ENCODE peak calls at places on chromosomes 13 and 19, in four cellular contexts. V is transverse colon, E is cardiac muscle cell, O is tibial nerve. H is an unnamed sample. For H3K9me3, the result is how much of the 10 kb centered on the place peaks cover.

GRCh38 chr13:21717817-21718216 is 46.9 kb downstream of the FGF9 start:
- DNase-seq in V (no peak), E (no peak), O (no peak), H (no peak)

GRCh38 chr19:17751912-17752273 is 616 bp downstream of the FCHO1 start:
- DNase-seq in V (no peak), E (no peak), O (no peak), H (no peak)

GRCh38 chr19:50005428-50005827 is 19.7 kb downstream of the VRK3 start:
- DNase-seq in V (no peak), E (no peak), O (no peak), H (no peak)

GRCh38 chr19:6070179-6071102 is 39.9 kb downstream of the RFX2 start:
- DNase-seq in V (no peak), E (no peak), O (no peak), H (peak)

GRCh38 chr13:35855531-35856019 is 275.6 kb downstream of the DCLK1 start:
- DNase-seq in V (no peak), E (no peak), O (no peak), H (no peak)

GRCh38 chr13:83879431-83880171 is 2.7 kb downstream of the SLITRK1 start:
- DNase-seq in V (no peak), E (peak), O (no peak), H (no peak)

GRCh38 chr19:7263066-7263465 is 31.1 kb downstream of the INSR start:
- DNase-seq in V (no peak), E (no peak), O (no peak), H (peak)

GRCh38 chr13:80339578-80339840 is 1.4 kb downstream of the SPRY2 start:
- DNase-seq in V (no peak), E (no peak), O (no peak), H (no peak)

GRCh38 chr19:55540619-55541018 is 3.7 kb upstream of the SBK2 start:
- DNase-seq in V (no peak), E (no peak), O (no peak), H (no peak)

GRCh38 chr19:49939721-49940481 is 10.6 kb upstream of the NUP62 start:
- DNase-seq in V (no peak), E (no peak), O (no peak), H (peak)

GRCh38 chr19:805161-805561 is 7.9 kb downstream of the PTBP1 start:
- DNase-seq in V (no peak), E (no peak), O (no peak), H (peak)

GRCh38 chr13:93260591-93260990 is 34.0 kb downstream of the GPC6 start:
- DNase-seq in V (no peak), E (peak), O (no peak), H (no peak)

GRCh38 chr19:48537541-48537940 is 14.4 kb upstream of the SULT2B1 start:
- DNase-seq in V (no peak), E (no peak), O (no peak), H (no peak)

GRCh38 chr13:113976711-113977684 is 3.1 kb upstream of the C13orf46 start:
- DNase-seq in V (no peak), E (peak), O (no peak), H (peak)

GRCh38 chr13:65553328-65553727 is 1676.8 kb downstream of the PCDH9 start:
- DNase-seq in V (no peak), E (no peak), O (no peak), H (peak)

GRCh38 chr13:97749174-97749573 is 204.3 kb upstream of the IPO5 start:
- DNase-seq in V (no peak), E (peak), O (no peak), H (no peak)

GRCh38 chr19:32339988-32340874 is 5.2 kb upstream of the ZNF507 start:
- DNase-seq in V (peak), E (peak), O (peak), H (peak)

GRCh38 chr13:113064534-113065405 is 40.8 kb upstream of the F7 start:
- DNase-seq in V (no peak), E (peak), O (no peak), H (peak)

GRCh38 chr19:1451916-1452801 is 2.2 kb downstream of the APC2 start:
- DNase-seq in V (no peak), E (no peak), O (no peak), H (no peak)

GRCh38 chr19:40716031-40716654 is 543 bp downstream of the COQ8B start:
- DNase-seq in V (no peak), E (no peak), O (peak), H (no peak)

GRCh38 chr19:31981545-31981944 is 363.9 kb upstream of the ZNF507 start:
- DNase-seq in V (no peak), E (no peak), O (no peak), H (no peak)

DNA sequence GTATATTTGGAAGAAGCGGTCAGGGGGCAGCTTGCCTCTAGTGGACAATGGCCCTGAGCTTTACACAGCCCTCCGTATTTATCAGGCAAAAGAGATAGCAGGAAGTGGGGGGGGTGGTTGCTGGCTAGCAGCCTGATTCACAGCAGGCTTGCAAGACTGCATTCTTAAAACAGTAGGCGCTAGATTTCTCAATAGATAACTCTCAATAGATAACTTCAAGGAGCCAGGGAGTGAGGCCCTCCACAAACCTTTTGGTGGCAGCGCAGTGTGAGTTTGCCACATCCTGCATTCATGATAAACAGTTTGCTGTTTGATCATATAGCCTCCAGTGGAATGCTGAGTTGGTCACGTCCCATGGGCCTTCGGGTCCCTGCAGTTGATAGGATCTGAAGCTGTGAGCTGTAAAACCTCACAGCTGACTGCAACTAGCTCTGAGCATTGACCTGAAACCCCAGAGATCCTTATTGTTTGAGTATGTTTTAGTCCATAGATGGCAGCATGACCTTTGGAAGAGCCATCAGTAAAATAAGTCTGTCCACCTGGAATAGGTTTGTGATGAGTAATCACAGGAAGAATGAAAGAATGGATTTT is 12.2 kb downstream of the FPR3 start:
- DNase-seq in V (peak), E (peak), O (no peak), H (peak)
- H3K9me3 ChIP-seq in V (under half), E (under half), O (under half), H (under half)

GRCh38 chr19:3360494-3361383 is 5.6 kb upstream of the NFIC start:
- DNase-seq in V (peak), E (peak), O (no peak), H (peak)
- TF ChIP-seq CTCF in V (no peak), E (peak), O (no peak), H (no peak)

GRCh38 chr13:75518439-75519088 is 19.1 kb downstream of the COMMD6 start:
- DNase-seq in V (no peak), E (no peak), O (no peak), H (peak)
- H3K9me3 ChIP-seq in V (under half), E (under half), O (under half), H (under half)

GRCh38 chr19:47257411-47258169 is 1.3 kb downstream of the CCDC9 start:
- DNase-seq in V (no peak), E (no peak), O (no peak), H (peak)

GRCh38 chr19:47258895-47259555 is 2.7 kb downstream of the CCDC9 start:
- DNase-seq in V (no peak), E (no peak), O (no peak), H (peak)

GRCh38 chr19:47258434-47258833 is 2.1 kb downstream of the CCDC9 start:
- DNase-seq in V (no peak), E (no peak), O (no peak), H (peak)

GRCh38 chr19:47263169-47263560 is 6.8 kb downstream of the CCDC9 start:
- DNase-seq in V (no peak), E (no peak), O (no peak), H (no peak)

DNA sequence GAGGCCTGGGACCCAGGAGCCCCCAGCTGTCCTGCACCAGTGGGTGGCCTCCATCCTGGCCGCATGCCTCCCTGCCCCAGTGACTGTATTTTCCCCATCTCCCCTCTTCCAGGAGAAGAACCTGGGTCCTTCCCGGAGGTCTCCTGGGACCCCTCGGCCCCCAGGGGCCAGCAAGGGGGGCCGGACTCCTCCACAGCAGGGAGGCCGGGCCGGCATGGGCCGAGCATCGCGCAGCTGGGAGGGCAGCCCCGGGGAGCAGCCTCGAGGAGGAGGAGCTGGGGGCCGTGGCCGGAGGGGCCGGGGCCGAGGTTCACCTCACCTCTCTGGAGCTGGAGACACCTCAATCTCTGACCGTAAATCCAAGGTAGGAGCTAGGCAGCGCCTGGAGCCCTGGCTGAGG is 4.2 kb downstream of the CCDC9 start:
- DNase-seq in V (no peak), E (no peak), O (no peak), H (peak)
- TF ChIP-seq CTCF in V (no peak), E (no peak), O (no peak), H (no peak)

DNA sequence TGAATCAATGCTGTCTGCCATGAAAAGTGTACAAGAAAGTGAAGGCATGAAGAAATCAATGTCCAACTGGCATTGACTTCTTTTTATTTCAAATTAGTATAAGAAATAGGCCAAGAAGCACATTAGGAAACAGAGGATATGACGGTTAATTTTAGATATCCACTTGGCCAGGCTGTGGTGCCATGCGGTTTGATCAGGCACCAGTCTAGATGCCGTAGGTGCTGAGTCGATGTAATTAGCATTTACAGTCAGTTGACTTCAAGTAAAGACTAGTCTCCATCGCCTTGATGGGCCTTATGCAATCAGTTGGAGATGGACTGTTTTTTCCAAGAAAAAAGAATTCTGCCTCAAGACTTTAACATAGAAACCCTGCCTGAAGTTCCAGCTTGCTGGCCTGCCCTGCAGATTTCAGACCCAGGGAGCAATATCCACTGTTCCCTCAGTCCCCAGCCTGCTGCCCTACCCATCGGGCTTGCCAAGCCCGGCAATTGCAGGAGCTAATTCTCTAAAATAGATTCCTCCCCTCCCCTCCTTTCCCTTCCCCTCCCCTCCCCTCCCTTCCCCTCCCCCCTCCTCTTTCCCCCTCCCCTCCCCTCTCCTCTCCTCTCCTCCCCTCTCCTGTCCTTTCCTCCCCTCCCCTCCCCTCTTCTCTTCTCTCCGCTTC is 120.6 kb upstream of the PEG3 start:
- DNase-seq in V (no peak), E (no peak), O (no peak), H (no peak)
- H3K9me3 ChIP-seq in V (under half), E (under half), O (under half), H (under half)

DNA sequence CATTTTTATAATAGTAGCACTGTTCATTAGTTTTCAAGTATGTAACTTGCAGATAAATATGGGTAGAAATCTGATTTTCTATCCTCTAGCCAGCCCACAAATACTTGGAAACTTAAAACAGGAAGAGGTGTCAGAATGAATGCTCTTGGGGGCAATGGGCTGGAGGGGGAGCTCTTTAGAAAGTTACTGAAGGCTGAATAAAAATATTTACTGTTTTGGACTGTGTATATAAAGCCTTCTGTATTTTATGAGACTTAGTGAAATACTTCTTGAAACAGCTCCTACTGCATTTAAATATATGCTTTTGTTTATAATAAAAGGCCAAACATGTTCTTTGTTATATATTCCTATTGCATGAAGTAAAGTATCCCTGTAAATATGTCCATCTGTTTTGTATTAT is 138.8 kb downstream of the RGCC start:
- DNase-seq in V (no peak), E (peak), O (no peak), H (no peak)
- TF ChIP-seq CTCF in V (no peak), E (peak), O (no peak), H (no peak)

GRCh38 chr19:21580101-21580500 is 74.7 kb downstream of the ZNF429 start:
- DNase-seq in V (no peak), E (no peak), O (no peak), H (no peak)
- H3K9me3 ChIP-seq in V (under half), E (under half), O (half or more), H (under half)

DNA sequence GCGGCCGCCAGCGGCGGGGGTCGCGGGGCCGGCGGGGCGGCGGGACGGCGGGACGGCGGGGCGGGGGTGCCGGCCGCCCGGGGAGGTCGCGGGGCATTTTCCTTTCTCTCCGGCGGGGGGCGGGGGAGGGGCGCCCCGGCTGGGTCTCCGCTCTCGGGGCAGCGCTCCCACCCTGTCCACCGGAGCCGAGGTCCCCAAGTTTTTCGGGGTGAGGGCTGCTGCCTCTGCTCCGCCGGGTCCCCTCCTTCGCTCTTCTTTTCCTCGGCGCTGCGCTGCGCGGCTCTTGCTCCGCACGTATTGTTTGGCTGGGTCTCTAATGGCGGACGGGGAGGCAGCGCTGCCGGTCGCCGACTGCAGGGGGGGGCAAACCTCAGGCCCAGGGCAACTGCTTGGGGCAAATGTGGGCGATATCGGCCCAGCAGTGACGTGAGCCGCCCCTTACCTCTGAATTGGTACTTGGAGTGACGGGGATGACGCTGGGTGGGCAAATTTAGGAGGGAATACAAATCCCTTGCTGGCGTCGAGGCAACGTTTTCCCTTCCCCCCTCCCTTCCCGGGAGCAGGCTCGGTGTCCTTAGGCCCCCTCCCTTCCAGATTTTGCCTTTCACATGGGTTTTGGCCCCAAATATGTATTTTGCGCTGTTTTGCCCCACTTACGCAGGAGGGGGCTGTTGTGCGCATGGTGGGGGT is 759 bp downstream of the ZMYM2 start:
- DNase-seq in V (peak), E (peak), O (peak), H (peak)
- TF ChIP-seq CTCF in V (peak), E (no peak), O (no peak), H (peak)

GRCh38 chr19:36418287-36419001 is at the start of gene ZFP82:
- DNase-seq in V (peak), E (peak), O (peak), H (peak)

GRCh38 chr19:36420961-36421748 is 2.7 kb upstream of the ZFP82 start:
- DNase-seq in V (no peak), E (peak), O (no peak), H (peak)

GRCh38 chr19:36421749-36422481 is 3.5 kb upstream of the ZFP82 start:
- DNase-seq in V (no peak), E (peak), O (no peak), H (no peak)

GRCh38 chr19:36417752-36418286 is 625 bp downstream of the ZFP82 start:
- DNase-seq in V (no peak), E (no peak), O (no peak), H (peak)
- H3K9me3 ChIP-seq in V (under half), E (under half), O (under half), H (under half)

DNA sequence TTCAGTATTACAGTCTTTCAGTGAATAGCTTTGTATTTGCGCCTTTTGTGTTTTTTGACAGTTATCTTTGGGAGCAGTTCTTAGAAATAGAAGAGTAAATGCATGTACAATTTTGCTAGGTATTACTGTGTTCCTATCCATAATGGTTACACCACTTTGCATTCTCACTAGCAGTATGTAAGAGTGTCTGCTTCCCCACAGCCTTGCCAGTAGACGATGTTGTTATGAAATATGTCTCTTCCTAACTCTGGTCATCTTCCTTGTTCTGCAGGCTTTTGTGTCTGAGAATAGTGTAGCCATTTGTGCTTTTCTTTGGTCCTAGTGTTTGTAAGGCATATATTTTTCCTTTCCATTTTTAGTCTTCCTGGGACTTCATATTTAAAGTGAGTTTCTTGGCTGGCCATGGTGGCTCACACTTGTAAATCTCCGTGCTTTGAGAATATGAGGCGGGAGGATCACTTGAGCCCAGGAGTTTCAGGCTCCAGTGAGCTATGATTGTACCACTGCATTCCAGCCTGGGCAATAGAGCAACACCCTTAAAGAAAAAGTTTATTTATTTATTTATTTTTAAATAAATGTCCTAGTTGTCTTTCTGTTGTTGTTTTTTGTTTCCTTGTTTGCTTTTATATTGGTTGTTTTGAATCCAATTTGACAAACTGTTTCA is 140.3 kb downstream of the PDS5B start:
- DNase-seq in V (no peak), E (peak), O (no peak), H (no peak)
- TF ChIP-seq CTCF in V (no peak), E (no peak), O (no peak), H (no peak)

H was measured in kidney.